ENCODE peak calls at places on chromosomes 1 and 21, in six cellular contexts. One of them, this sample, is unnamed.

GRCh38 chr1:24020470-24020869 is 40.3 kb upstream of the SRSF10 start:
- DNase-seq in sciatic nerve: no peak
- DNase-seq in stimulated activated CD4-positive, alpha-beta T cell treated with anti-CD3 and anti-CD28 coated beads, Interleukin-1b, Interleukin-23, amount 100 ng/mL, for 4 hours: no peak
- DNase-seq in AG08395: no peak
- DNase-seq in heart left ventricle: no peak
- DNase-seq in AML-193: no peak
- DNase-seq in this sample: no peak

GRCh38 chr21:45590726-45591618 is 48.7 kb upstream of the SLC19A1 start:
- DNase-seq in sciatic nerve: peak
- DNase-seq in heart left ventricle: no peak
- DNase-seq in AML-193: no peak
- DNase-seq in stimulated activated CD4-positive, alpha-beta T cell treated with anti-CD3 and anti-CD28 coated beads, Interleukin-1b, Interleukin-23, amount 100 ng/mL, for 4 hours: peak
- DNase-seq in AG08395: no peak
- DNase-seq in this sample: no peak

GRCh38 chr1:47393141-47393540 is 22.9 kb upstream of the FOXE3 start:
- DNase-seq in AML-193: no peak
- DNase-seq in heart left ventricle: no peak
- DNase-seq in stimulated activated CD4-positive, alpha-beta T cell treated with anti-CD3 and anti-CD28 coated beads, Interleukin-1b, Interleukin-23, amount 100 ng/mL, for 4 hours: no peak
- DNase-seq in sciatic nerve: no peak
- DNase-seq in AG08395: no peak
- DNase-seq in this sample: no peak

GRCh38 chr1:1835546-1835945 is 55.3 kb downstream of the GNB1 start:
- DNase-seq in stimulated activated CD4-positive, alpha-beta T cell treated with anti-CD3 and anti-CD28 coated beads, Interleukin-1b, Interleukin-23, amount 100 ng/mL, for 4 hours: no peak
- DNase-seq in sciatic nerve: no peak
- DNase-seq in AG08395: no peak
- DNase-seq in heart left ventricle: no peak
- DNase-seq in AML-193: no peak
- DNase-seq in this sample: no peak

GRCh38 chr21:32562426-32562825 is 22.9 kb downstream of the TCP10L start:
- DNase-seq in heart left ventricle: no peak
- DNase-seq in AG08395: peak
- DNase-seq in sciatic nerve: no peak
- DNase-seq in stimulated activated CD4-positive, alpha-beta T cell treated with anti-CD3 and anti-CD28 coated beads, Interleukin-1b, Interleukin-23, amount 100 ng/mL, for 4 hours: no peak
- DNase-seq in AML-193: no peak
- DNase-seq in this sample: no peak

GRCh38 chr1:10738125-10738746 is 58.2 kb downstream of the CASZ1 start:
- DNase-seq in AML-193: no peak
- DNase-seq in sciatic nerve: no peak
- DNase-seq in stimulated activated CD4-positive, alpha-beta T cell treated with anti-CD3 and anti-CD28 coated beads, Interleukin-1b, Interleukin-23, amount 100 ng/mL, for 4 hours: no peak
- DNase-seq in AG08395: no peak
- DNase-seq in heart left ventricle: no peak
- DNase-seq in this sample: no peak

GRCh38 chr21:26769613-26770188 is 75.5 kb downstream of the ADAMTS1 start:
- DNase-seq in stimulated activated CD4-positive, alpha-beta T cell treated with anti-CD3 and anti-CD28 coated beads, Interleukin-1b, Interleukin-23, amount 100 ng/mL, for 4 hours: no peak
- DNase-seq in AG08395: peak
- DNase-seq in AML-193: peak
- DNase-seq in sciatic nerve: no peak
- DNase-seq in heart left ventricle: no peak
- DNase-seq in this sample: no peak

GRCh38 chr1:33152685-33153432 is 29.0 kb downstream of the TRIM62 start:
- DNase-seq in stimulated activated CD4-positive, alpha-beta T cell treated with anti-CD3 and anti-CD28 coated beads, Interleukin-1b, Interleukin-23, amount 100 ng/mL, for 4 hours: no peak
- DNase-seq in heart left ventricle: peak
- DNase-seq in AG08395: peak
- DNase-seq in AML-193: no peak
- DNase-seq in sciatic nerve: peak
- DNase-seq in this sample: no peak

GRCh38 chr1:112472142-112472541 is 36.6 kb upstream of the WNT2B start:
- DNase-seq in AG08395: no peak
- DNase-seq in AML-193: no peak
- DNase-seq in heart left ventricle: no peak
- DNase-seq in sciatic nerve: no peak
- DNase-seq in stimulated activated CD4-positive, alpha-beta T cell treated with anti-CD3 and anti-CD28 coated beads, Interleukin-1b, Interleukin-23, amount 100 ng/mL, for 4 hours: no peak
- DNase-seq in this sample: no peak

GRCh38 chr1:155801149-155801548 is 55.9 kb downstream of the GON4L start:
- DNase-seq in sciatic nerve: no peak
- DNase-seq in AG08395: peak
- DNase-seq in AML-193: no peak
- DNase-seq in heart left ventricle: no peak
- DNase-seq in stimulated activated CD4-positive, alpha-beta T cell treated with anti-CD3 and anti-CD28 coated beads, Interleukin-1b, Interleukin-23, amount 100 ng/mL, for 4 hours: no peak
- DNase-seq in this sample: no peak

GRCh38 chr1:179996099-179996498 is 41.5 kb downstream of the CEP350 start:
- DNase-seq in stimulated activated CD4-positive, alpha-beta T cell treated with anti-CD3 and anti-CD28 coated beads, Interleukin-1b, Interleukin-23, amount 100 ng/mL, for 4 hours: no peak
- DNase-seq in AML-193: no peak
- DNase-seq in AG08395: no peak
- DNase-seq in heart left ventricle: no peak
- DNase-seq in sciatic nerve: no peak
- DNase-seq in this sample: no peak

GRCh38 chr1:168419746-168420145 is 124.1 kb downstream of the XCL2 start:
- DNase-seq in heart left ventricle: no peak
- DNase-seq in AG08395: peak
- DNase-seq in AML-193: no peak
- DNase-seq in sciatic nerve: no peak
- DNase-seq in stimulated activated CD4-positive, alpha-beta T cell treated with anti-CD3 and anti-CD28 coated beads, Interleukin-1b, Interleukin-23, amount 100 ng/mL, for 4 hours: no peak
- DNase-seq in this sample: no peak

GRCh38 chr1:56301791-56302190 is 277.6 kb downstream of the PLPP3 start:
- DNase-seq in stimulated activated CD4-positive, alpha-beta T cell treated with anti-CD3 and anti-CD28 coated beads, Interleukin-1b, Interleukin-23, amount 100 ng/mL, for 4 hours: no peak
- DNase-seq in sciatic nerve: no peak
- DNase-seq in AG08395: peak
- DNase-seq in heart left ventricle: no peak
- DNase-seq in AML-193: no peak
- DNase-seq in this sample: no peak

GRCh38 chr1:112544753-112545152 is 36.0 kb downstream of the WNT2B start:
- DNase-seq in AG08395: no peak
- DNase-seq in stimulated activated CD4-positive, alpha-beta T cell treated with anti-CD3 and anti-CD28 coated beads, Interleukin-1b, Interleukin-23, amount 100 ng/mL, for 4 hours: no peak
- DNase-seq in AML-193: no peak
- DNase-seq in heart left ventricle: no peak
- DNase-seq in sciatic nerve: no peak
- DNase-seq in this sample: no peak

GRCh38 chr1:88224940-88225339 is 459.1 kb upstream of the PKN2 start:
- DNase-seq in sciatic nerve: no peak
- DNase-seq in AML-193: no peak
- DNase-seq in AG08395: no peak
- DNase-seq in stimulated activated CD4-positive, alpha-beta T cell treated with anti-CD3 and anti-CD28 coated beads, Interleukin-1b, Interleukin-23, amount 100 ng/mL, for 4 hours: no peak
- DNase-seq in heart left ventricle: no peak
- DNase-seq in this sample: no peak

GRCh38 chr1:52281518-52281917 is 84.5 kb downstream of the CC2D1B start:
- DNase-seq in AG08395: no peak
- DNase-seq in stimulated activated CD4-positive, alpha-beta T cell treated with anti-CD3 and anti-CD28 coated beads, Interleukin-1b, Interleukin-23, amount 100 ng/mL, for 4 hours: no peak
- DNase-seq in sciatic nerve: no peak
- DNase-seq in AML-193: no peak
- DNase-seq in heart left ventricle: no peak
- DNase-seq in this sample: no peak

GRCh38 chr1:177200290-177200689 is 29.5 kb downstream of the BRINP2 start:
- DNase-seq in heart left ventricle: no peak
- DNase-seq in AG08395: no peak
- DNase-seq in sciatic nerve: no peak
- DNase-seq in stimulated activated CD4-positive, alpha-beta T cell treated with anti-CD3 and anti-CD28 coated beads, Interleukin-1b, Interleukin-23, amount 100 ng/mL, for 4 hours: no peak
- DNase-seq in AML-193: no peak
- DNase-seq in this sample: no peak

GRCh38 chr1:29991025-29991424 is 732.4 kb downstream of the MATN1 start:
- DNase-seq in AML-193: no peak
- DNase-seq in AG08395: no peak
- DNase-seq in heart left ventricle: no peak
- DNase-seq in stimulated activated CD4-positive, alpha-beta T cell treated with anti-CD3 and anti-CD28 coated beads, Interleukin-1b, Interleukin-23, amount 100 ng/mL, for 4 hours: no peak
- DNase-seq in sciatic nerve: no peak
- DNase-seq in this sample: no peak

GRCh38 chr21:28337319-28337718 is 655.4 kb downstream of the LTN1 start:
- DNase-seq in stimulated activated CD4-positive, alpha-beta T cell treated with anti-CD3 and anti-CD28 coated beads, Interleukin-1b, Interleukin-23, amount 100 ng/mL, for 4 hours: no peak
- DNase-seq in AG08395: peak
- DNase-seq in AML-193: no peak
- DNase-seq in sciatic nerve: no peak
- DNase-seq in heart left ventricle: no peak
- DNase-seq in this sample: no peak

GRCh38 chr1:210232524-210233215 is at the start of gene SERTAD4:
- DNase-seq in AML-193: no peak
- DNase-seq in AG08395: no peak
- DNase-seq in stimulated activated CD4-positive, alpha-beta T cell treated with anti-CD3 and anti-CD28 coated beads, Interleukin-1b, Interleukin-23, amount 100 ng/mL, for 4 hours: no peak
- DNase-seq in heart left ventricle: peak
- DNase-seq in sciatic nerve: no peak
- DNase-seq in this sample: no peak

GRCh38 chr1:23227806-23228205 is 10.5 kb upstream of the HTR1D start:
- DNase-seq in sciatic nerve: no peak
- DNase-seq in AML-193: no peak
- DNase-seq in heart left ventricle: no peak
- DNase-seq in AG08395: no peak
- DNase-seq in stimulated activated CD4-positive, alpha-beta T cell treated with anti-CD3 and anti-CD28 coated beads, Interleukin-1b, Interleukin-23, amount 100 ng/mL, for 4 hours: no peak
- DNase-seq in this sample: no peak

This sample was measured in RWPE2.